ENCODE peak calls at places on chromosomes 13 and 19, in ten cellular contexts. T is endothelial cell of umbilical vein, X is upper lobe of left lung, D is neural progenitor cell, E is NB4, C is gastrocnemius medialis, V is AG04449, O is LNCaP clone FGC, Y is fibroblast of villous mesenchyme, W is right lobe of liver. M is an unnamed sample.

GRCh38 chr19:39558623-39559117 is 18.7 kb upstream of the EID2 start:
- DNase-seq in T (no peak), X (no peak), D (no peak), E (no peak), C (no peak), V (no peak), O (no peak), Y (no peak), W (no peak), M (no peak)

GRCh38 chr13:51614350-51614786 is 30.1 kb downstream of the WDFY2 start:
- DNase-seq in T (no peak), X (no peak), D (no peak), E (no peak), C (no peak), V (no peak), O (peak; percentile 42), Y (peak; percentile 18), W (peak; percentile 25), M (no peak)

GRCh38 chr13:111518161-111518791 is 197.8 kb downstream of the TEX29 start:
- DNase-seq in T (no peak), X (no peak), D (no peak), E (no peak), C (no peak), V (no peak), O (no peak), Y (no peak), W (no peak), M (no peak)

GRCh38 chr13:67076378-67076777 is 153.8 kb downstream of the PCDH9 start:
- DNase-seq in T (no peak), X (no peak), D (no peak), E (no peak), C (no peak), V (no peak), O (no peak), Y (no peak), W (no peak), M (no peak)

GRCh38 chr13:111187879-111188643 is 73.0 kb downstream of the ARHGEF7 start:
- DNase-seq in T (peak; percentile 44), X (no peak), D (no peak), E (peak; percentile 61), C (no peak), V (no peak), O (no peak), Y (peak; percentile 52), W (no peak), M (peak; percentile 21)

GRCh38 chr13:100825551-100825950 is 151.0 kb upstream of the TMTC4 start:
- DNase-seq in T (no peak), X (no peak), D (no peak), E (no peak), C (no peak), V (no peak), O (no peak), Y (peak; percentile 10), W (no peak), M (peak; percentile 79)

GRCh38 chr13:100124265-100124664 is 35.4 kb downstream of the PCCA start:
- DNase-seq in T (no peak), X (no peak), D (no peak), E (peak; percentile 76), C (no peak), V (no peak), O (no peak), Y (no peak), W (no peak), M (no peak)

GRCh38 chr13:111449041-111449440 is 128.6 kb downstream of the TEX29 start:
- DNase-seq in T (no peak), X (no peak), D (no peak), E (no peak), C (no peak), V (no peak), O (no peak), Y (no peak), W (no peak), M (no peak)

GRCh38 chr13:20175907-20176652 is 15.2 kb upstream of the GJA3 start:
- DNase-seq in T (no peak), X (no peak), D (no peak), E (no peak), C (no peak), V (no peak), O (no peak), Y (no peak), W (no peak), M (peak; percentile 39)

GRCh38 chr13:19061278-19061677 is 120.3 kb downstream of the TUBA3C start:
- DNase-seq in T (no peak), X (no peak), D (no peak), E (no peak), C (no peak), V (no peak), O (no peak), Y (no peak), W (no peak), M (no peak)

GRCh38 chr19:39212377-39212742 is 8.3 kb upstream of the SYCN start:
- DNase-seq in T (no peak), X (no peak), D (peak; percentile 71), E (peak; percentile 55), C (no peak), V (no peak), O (no peak), Y (no peak), W (peak; percentile 38), M (peak; percentile 10)

GRCh38 chr19:55160128-55160985 is 2.8 kb upstream of the TNNI3 start:
- DNase-seq in T (peak; percentile 85), X (peak; percentile 97), D (peak; percentile 97), E (peak; percentile 80), C (peak; percentile 57), V (no peak), O (peak; percentile 69), Y (peak; percentile 77), W (peak; percentile 83), M (peak; percentile 83)

GRCh38 chr19:55156202-55157063 is 1.1 kb downstream of the TNNI3 start:
- DNase-seq in T (no peak), X (peak; percentile 89), D (peak; percentile 97), E (no peak), C (no peak), V (no peak), O (no peak), Y (no peak), W (no peak), M (peak; percentile 55)

GRCh38 chr19:55157064-55157908 is at the start of gene TNNI3:
- DNase-seq in T (no peak), X (peak; percentile 50), D (no peak), E (no peak), C (no peak), V (no peak), O (no peak), Y (no peak), W (no peak), M (no peak)

GRCh38 chr19:55158848-55159793 is 1.6 kb upstream of the TNNI3 start:
- DNase-seq in T (no peak), X (no peak), D (no peak), E (peak; percentile 44), C (no peak), V (no peak), O (no peak), Y (peak; percentile 77), W (no peak), M (peak; percentile 87)

DNA sequence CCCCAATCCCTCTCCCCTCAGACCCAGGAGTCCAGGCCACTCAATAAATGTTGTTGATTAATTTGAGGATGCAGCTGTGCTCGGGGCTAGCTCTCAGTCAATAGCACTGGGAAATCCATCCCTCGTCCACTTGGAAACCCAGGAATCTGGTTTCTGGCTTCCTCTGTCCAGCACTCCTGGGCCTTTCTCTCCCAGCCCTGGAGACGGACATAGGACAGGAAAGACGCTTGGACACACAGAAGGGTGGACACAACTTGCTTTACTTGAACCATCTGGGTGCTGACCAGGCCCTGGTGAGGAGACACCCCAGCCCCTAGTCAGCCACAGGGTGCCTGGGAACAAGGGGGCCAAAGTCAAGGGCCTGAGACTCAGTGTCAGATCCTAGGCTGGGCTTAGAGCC is 891 bp upstream of the TNNI3 start:
- DNase-seq in T (no peak), X (no peak), D (no peak), E (no peak), C (no peak), V (no peak), O (no peak), Y (no peak), W (no peak), M (no peak)
- H3K4me3 ChIP-seq in T (no peak overlapping the region), X (no peak overlapping the region), D (no peak overlapping the region), E (no peak overlapping the region), C (no peak overlapping the region), V (no peak overlapping the region), O (no peak overlapping the region), Y (no peak overlapping the region), W (no peak overlapping the region), M (no peak overlapping the region)

GRCh38 chr19:45485301-45486077 is 11.4 kb downstream of the RTN2 start:
- DNase-seq in T (peak; percentile 85), X (peak; percentile 99), D (peak; percentile 99), E (peak; percentile 91), C (peak; percentile 97), V (no peak), O (no peak), Y (peak; percentile 93), W (peak; percentile 98), M (peak; percentile 93)
- TF ChIP-seq CTCF in T (peak; percentile 96), X (peak; percentile 88), D (peak; percentile 63), E (peak; percentile 71), C (peak; percentile 88), V (peak; percentile 93), O (peak; percentile 59), Y (peak; percentile 91), W (peak; percentile 71), M (peak; percentile 97)

DNA sequence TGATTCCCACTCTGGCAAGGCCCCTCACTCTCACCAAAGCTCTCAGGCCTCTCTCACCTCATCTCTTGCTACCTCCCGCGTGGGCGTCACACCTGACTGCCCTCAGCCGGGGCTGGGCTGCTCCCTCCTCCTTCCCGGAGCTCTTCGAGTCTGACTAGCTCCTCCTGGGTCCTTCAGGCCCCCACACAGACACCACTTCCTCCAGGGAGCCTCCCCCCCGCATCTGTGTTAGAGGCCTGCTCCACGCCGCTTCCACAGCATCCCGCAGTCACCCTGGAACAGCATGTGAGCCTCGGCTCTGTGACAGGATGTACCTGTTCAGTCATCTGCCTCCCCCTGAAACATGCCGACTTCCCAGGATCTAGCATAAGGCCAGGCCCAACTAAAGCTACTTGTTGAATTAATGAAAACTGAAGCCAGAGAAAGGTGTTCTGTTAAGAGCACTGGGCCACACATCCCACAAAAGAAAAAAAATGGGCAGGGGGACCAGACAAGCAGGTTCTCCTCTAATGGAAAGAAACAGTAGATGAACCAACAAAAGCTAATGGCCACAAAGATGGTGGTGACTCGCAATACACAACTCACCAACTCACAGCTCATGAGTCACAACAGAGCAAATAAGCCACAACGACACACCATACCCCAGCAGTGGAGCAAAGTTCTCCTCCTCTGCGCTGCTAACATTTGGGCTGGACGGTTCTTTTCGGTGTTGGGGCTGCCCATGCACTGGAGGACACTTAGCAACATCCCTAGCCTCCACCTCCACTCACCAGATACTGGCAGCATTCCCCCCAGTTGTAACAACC is 3.0 kb downstream of the PPP6R1 start:
- DNase-seq in T (no peak), X (no peak), D (no peak), E (peak; percentile 77), C (no peak), V (no peak), O (no peak), Y (no peak), W (no peak), M (peak; percentile 5)
- H3K4me3 ChIP-seq in T (no peak overlapping the region), X (peak overlapping the region; percentile 98), D (no peak overlapping the region), E (peak overlapping the region; percentile 88), C (no peak overlapping the region), V (peak overlapping the region; percentile 20), O (no peak overlapping the region), Y (no peak overlapping the region), W (no peak overlapping the region), M (peak overlapping the region; percentile 85)

DNA sequence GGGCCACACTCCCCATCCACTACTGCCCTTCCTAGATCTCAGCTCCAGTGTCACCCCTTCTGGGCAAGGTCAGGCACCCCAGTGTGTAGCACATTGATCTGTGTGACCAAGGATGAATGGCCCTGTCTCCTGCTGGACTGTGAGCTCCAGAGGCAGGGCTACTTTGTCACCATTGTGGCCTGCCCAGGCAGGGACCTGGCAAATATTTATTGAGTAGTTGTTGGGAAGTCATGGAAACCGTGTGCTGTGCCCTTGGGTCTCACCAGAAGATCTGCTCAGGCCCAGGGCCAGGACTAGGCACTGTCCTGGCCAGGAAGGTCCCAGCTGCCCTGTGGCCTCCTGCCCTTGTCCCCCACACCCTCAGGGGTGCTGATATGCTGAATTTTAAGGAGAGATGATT is 10.5 kb downstream of the NACC1 start:
- DNase-seq in T (no peak), X (no peak), D (no peak), E (no peak), C (no peak), V (no peak), O (no peak), Y (no peak), W (peak; percentile 49), M (no peak)
- TF ChIP-seq CTCF in T (no peak), X (no peak), D (no peak), E (no peak), C (no peak), V (no peak), O (no peak), Y (no peak), W (no peak), M (no peak)

M was measured in fibroblast of the aortic adventitia.